ENCODE peak calls at places on chromosomes 16 and 17, in ten cellular contexts. D, F, B, I, K, X, V, T, J and G are unnamed samples.

GRCh38 chr17:70033165-70033564 is 41.9 kb upstream of the KCNJ16 start:
- DNase-seq in K (no peak), D (no peak), J (no peak), B (no peak), X (no peak), I (no peak), T (no peak), F (no peak), V (no peak), G (no peak)

GRCh38 chr17:34107019-34107418 is 148.1 kb upstream of the CCL2 start:
- DNase-seq in X (no peak), T (no peak), V (no peak), B (no peak), I (no peak), D (no peak), J (no peak), F (no peak), K (no peak), G (no peak)

GRCh38 chr16:89320717-89321501 is 103.4 kb downstream of the ZNF778 start:
- DNase-seq in D (no peak), T (no peak), X (no peak), K (peak), V (peak), J (peak), I (no peak), B (peak), F (no peak), G (no peak)

GRCh38 chr17:75996665-75997590 is 3.7 kb upstream of the CDK3 start:
- DNase-seq in V (no peak), X (no peak), T (no peak), J (peak), B (peak), I (peak), K (peak), D (no peak), F (no peak), G (peak)

GRCh38 chr16:64172191-64172590 is 949.7 kb downstream of the CDH11 start:
- DNase-seq in F (no peak), X (no peak), T (no peak), B (no peak), V (no peak), I (no peak), J (no peak), K (no peak), D (no peak), G (no peak)

GRCh38 chr17:19570497-19571151 is 37.0 kb downstream of the SLC47A1 start:
- DNase-seq in X (no peak), T (no peak), D (no peak), J (no peak), K (no peak), B (no peak), F (no peak), I (no peak), V (no peak), G (no peak)

GRCh38 chr17:56291226-56291805 is 138.0 kb downstream of the ANKFN1 start:
- DNase-seq in V (peak), T (no peak), F (no peak), B (no peak), K (no peak), X (no peak), I (no peak), J (no peak), D (no peak), G (no peak)

GRCh38 chr17:77280304-77280910 is 139.6 kb downstream of the SEC14L1 start:
- DNase-seq in B (peak), T (no peak), K (no peak), D (no peak), V (no peak), F (no peak), I (peak), X (no peak), J (peak), G (no peak)

GRCh38 chr17:31745964-31746650 is 112.9 kb downstream of the COPRS start:
- DNase-seq in X (no peak), D (no peak), J (peak), T (no peak), K (no peak), B (no peak), I (no peak), V (no peak), F (no peak), G (no peak)

GRCh38 chr16:75764154-75764768 is 38.0 kb upstream of the CPHXL start:
- DNase-seq in D (no peak), T (peak), I (no peak), F (peak), X (no peak), V (peak), J (peak), B (peak), K (no peak), G (peak)

GRCh38 chr16:2288701-2289100 is 20.8 kb upstream of the RNPS1 start:
- DNase-seq in X (no peak), T (no peak), J (no peak), F (no peak), I (no peak), B (no peak), D (no peak), K (no peak), V (no peak), G (no peak)

GRCh38 chr16:65769055-65769465 is 597.4 kb upstream of the CDH5 start:
- DNase-seq in T (no peak), F (no peak), I (no peak), B (peak), J (peak), K (no peak), D (no peak), V (peak), X (no peak), G (peak)

GRCh38 chr16:63131503-63131902 is 1095.3 kb upstream of the CDH8 start:
- DNase-seq in T (no peak), F (no peak), I (no peak), B (no peak), X (no peak), J (no peak), D (no peak), V (no peak), K (no peak), G (no peak)

GRCh38 chr16:65722429-65722828 is 600.6 kb upstream of the CDH11 start:
- DNase-seq in I (no peak), D (no peak), J (no peak), V (no peak), X (no peak), T (no peak), B (no peak), K (no peak), F (no peak), G (no peak)

GRCh38 chr16:54361813-54362212 is 75.2 kb upstream of the IRX3 start:
- DNase-seq in I (no peak), F (no peak), B (no peak), X (no peak), V (no peak), J (no peak), D (no peak), K (no peak), T (no peak), G (no peak)

GRCh38 chr17:21127508-21128077 is 829 bp downstream of the DHRS7B start:
- DNase-seq in K (no peak), B (no peak), I (no peak), V (no peak), F (no peak), J (peak), T (no peak), X (no peak), D (no peak), G (no peak)

GRCh38 chr17:68527314-68527713 is 15.1 kb downstream of the PRKAR1A start:
- DNase-seq in V (no peak), B (no peak), I (no peak), T (no peak), K (no peak), D (no peak), J (no peak), X (no peak), F (no peak), G (no peak)
- TF ChIP-seq CTCF in V (no peak), B (no peak), I (no peak), T (no peak), K (no peak), D (no peak), J (no peak), X (no peak), F (no peak), G (no peak)

DNA sequence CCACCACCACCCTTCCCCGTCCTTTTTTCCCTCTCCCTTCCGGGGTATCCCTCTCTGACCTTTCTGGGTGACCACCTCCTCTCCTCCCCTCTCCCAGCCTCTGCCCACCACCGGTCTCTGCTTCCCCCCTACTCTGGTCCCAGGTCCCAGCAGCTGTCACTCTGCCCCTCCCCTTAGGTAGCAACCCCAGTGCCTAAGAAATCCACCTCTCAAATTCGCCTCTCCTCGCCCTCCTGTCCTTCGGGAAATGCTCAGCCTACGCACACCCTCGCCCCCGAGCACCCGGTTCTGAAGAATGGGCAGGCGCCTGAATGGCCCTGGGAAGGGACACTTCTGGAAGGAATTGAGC is 775 bp upstream of the SP6 start:
- DNase-seq in F (no peak), D (no peak), I (no peak), K (no peak), X (no peak), T (no peak), J (no peak), V (no peak), B (no peak), G (no peak)
- H3K4me3 ChIP-seq in F (no peak), D (no peak), I (no peak), K (no peak), X (no peak), T (no peak), J (no peak), V (no peak), B (no peak), G (no peak)

DNA sequence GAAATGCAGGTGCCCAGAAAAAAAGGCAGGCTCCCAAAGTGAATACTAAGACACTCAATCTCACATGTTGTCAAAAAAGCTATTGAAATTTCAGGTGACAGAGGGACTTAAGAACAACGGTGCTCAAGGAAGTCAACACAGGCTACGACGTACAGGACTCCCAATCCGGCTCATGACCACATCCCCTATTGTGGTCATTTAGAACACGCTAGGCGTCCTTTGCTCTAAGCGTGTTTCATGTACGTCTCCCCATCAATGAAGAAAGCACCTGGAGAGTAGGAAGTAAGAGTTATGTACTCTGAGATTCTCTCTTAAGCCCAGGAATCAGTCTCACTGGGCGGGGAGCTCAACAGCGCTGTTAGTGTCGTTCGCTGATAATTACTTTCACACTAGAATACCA is 94.1 kb downstream of the MRM3 start:
- DNase-seq in F (no peak), V (no peak), J (no peak), D (no peak), K (no peak), B (no peak), X (no peak), T (no peak), I (no peak), G (no peak)
- TF ChIP-seq CTCF in F (no peak), V (no peak), J (no peak), D (no peak), K (no peak), B (no peak), X (no peak), T (no peak), I (no peak), G (no peak)

GRCh38 chr17:28345420-28346198 is 10.0 kb downstream of the TNFAIP1 start:
- DNase-seq in K (no peak), I (no peak), T (no peak), X (no peak), D (no peak), V (peak), J (peak), B (no peak), F (no peak), G (no peak)
- H3K4me3 ChIP-seq in K (no peak), I (no peak), T (no peak), X (no peak), D (no peak), V (no peak), J (no peak), B (no peak), F (no peak), G (no peak)

GRCh38 chr16:546909-547770 is 13.1 kb upstream of the PRR35 start:
- DNase-seq in F (no peak), I (peak), T (peak), X (no peak), D (peak), B (no peak), J (peak), V (peak), K (peak), G (no peak)
- TF ChIP-seq CTCF in F (no peak), I (peak), T (no peak), X (peak), D (peak), B (peak), J (peak), V (peak), K (peak), G (peak)

DNA sequence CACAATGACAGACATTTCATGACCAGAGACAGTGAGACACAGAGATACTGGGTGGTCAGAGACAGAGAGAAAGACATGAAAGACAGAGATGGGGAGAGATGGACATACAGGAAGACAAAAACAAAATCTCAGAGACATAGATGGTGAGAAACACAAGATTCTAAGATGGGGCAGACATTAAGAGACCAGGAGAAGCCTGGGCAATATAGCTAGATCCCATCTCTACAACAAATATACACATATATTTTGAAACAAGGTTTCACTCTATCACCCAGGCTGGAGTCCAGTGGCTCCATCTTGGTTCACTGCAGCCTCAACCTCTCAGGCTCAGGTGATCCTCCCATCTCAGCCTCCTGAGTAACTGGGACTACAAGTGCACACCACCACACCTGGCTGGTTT is 2.3 kb downstream of the SEPTIN1 start:
- DNase-seq in V (no peak), I (no peak), K (no peak), D (no peak), B (no peak), T (no peak), X (no peak), F (no peak), J (no peak), G (no peak)
- H3K4me3 ChIP-seq in V (no peak), I (no peak), K (no peak), D (no peak), B (no peak), T (no peak), X (no peak), F (no peak), J (no peak), G (no peak)

DNA sequence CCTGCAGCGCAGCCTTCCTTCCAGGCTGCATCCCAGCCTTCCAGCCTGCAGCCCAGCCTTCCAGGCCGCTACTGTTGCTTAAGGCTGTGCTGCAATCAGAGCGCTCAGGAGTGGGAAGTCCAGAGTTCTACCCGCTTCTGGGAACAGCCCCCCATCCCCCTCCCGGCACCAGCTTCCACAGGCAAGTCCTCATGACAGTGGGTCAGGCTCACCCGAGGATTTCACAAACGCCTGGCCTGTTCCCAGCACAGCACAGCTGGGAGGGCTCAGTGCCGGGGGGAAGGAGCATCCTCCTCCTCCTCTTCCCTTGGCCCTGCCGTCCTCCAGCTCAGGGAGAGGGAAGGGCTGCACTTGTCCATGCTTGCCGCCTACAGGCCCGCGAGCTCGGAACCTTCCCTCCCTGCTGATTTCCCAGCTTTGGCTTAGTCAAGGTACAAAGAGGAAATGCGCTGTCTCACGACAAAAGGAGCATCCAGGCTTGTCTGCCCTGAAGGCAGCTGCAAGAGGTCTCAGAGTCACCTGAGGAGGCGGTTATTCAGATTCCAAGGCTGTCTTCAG is 8.3 kb downstream of the SOCS3 start:
- DNase-seq in D (peak), I (peak), J (peak), T (peak), X (peak), K (peak), B (peak), F (no peak), V (peak), G (peak)
- TF ChIP-seq CTCF in D (no peak), I (no peak), J (peak), T (peak), X (no peak), K (no peak), B (peak), F (no peak), V (no peak), G (peak)

GRCh38 chr17:7173687-7174602 is 5.2 kb downstream of the ASGR1 start:
- DNase-seq in K (peak), I (peak), D (peak), J (no peak), V (peak), X (no peak), F (peak), T (no peak), B (no peak), G (no peak)
- H3K4me3 ChIP-seq in K (peak), I (peak), D (no peak), J (no peak), V (no peak), X (peak), F (peak), T (no peak), B (no peak), G (no peak)

GRCh38 chr16:72788269-72788809 is 259.6 kb downstream of the ZFHX3 start:
- DNase-seq in J (no peak), V (no peak), T (no peak), D (no peak), K (peak), I (peak), X (no peak), F (no peak), B (no peak), G (no peak)

GRCh38 chr16:72785886-72786285 is 262.0 kb downstream of the ZFHX3 start:
- DNase-seq in D (no peak), X (no peak), T (no peak), K (no peak), I (no peak), B (peak), F (no peak), V (no peak), J (peak), G (peak)

GRCh38 chr16:72786606-72787005 is 261.3 kb downstream of the ZFHX3 start:
- DNase-seq in B (no peak), D (no peak), X (no peak), I (no peak), F (no peak), J (no peak), K (no peak), V (no peak), T (no peak), G (no peak)

GRCh38 chr16:72787519-72788268 is 260.2 kb downstream of the ZFHX3 start:
- DNase-seq in K (peak), T (peak), J (peak), D (peak), B (peak), V (peak), I (peak), X (peak), F (peak), G (peak)

DNA sequence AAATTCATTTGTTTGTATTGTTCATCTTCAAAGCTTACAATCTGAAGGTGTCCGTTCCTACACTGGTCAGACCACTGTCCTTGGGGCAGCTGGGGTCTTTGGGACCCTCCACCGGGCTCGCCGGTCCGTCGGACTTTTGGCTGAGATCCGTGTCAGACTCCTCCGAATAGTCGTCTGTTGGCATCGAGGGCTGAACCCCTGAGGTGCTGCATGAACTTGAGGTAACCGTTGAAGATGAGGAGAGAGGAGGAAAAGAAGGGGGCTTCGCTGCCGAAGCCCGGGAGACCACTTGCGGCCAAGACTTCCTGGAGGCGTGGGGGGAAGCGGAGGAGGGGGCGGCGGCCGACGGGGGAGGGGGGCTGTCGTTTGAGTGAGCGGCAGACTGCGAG is 260.8 kb downstream of the ZFHX3 start:
- DNase-seq in J (no peak), V (no peak), D (no peak), I (no peak), B (no peak), T (no peak), K (no peak), F (no peak), X (no peak), G (no peak)
- TF ChIP-seq CTCF in J (no peak), V (no peak), D (no peak), I (no peak), B (no peak), T (no peak), K (no peak), F (no peak), X (no peak), G (no peak)

GRCh38 chr17:48728232-48729231 is at the start of gene HOXB13:
- DNase-seq in T (no peak), F (no peak), K (peak), I (no peak), B (peak), X (no peak), V (no peak), D (no peak), J (peak), G (no peak)
- H3K4me3 ChIP-seq in T (no peak), F (peak), K (no peak), I (no peak), B (no peak), X (peak), V (no peak), D (no peak), J (no peak), G (no peak)